ENCODE peak calls at places on chromosomes 1 and 21, in six cellular contexts. Y, E, R, D, Q and K are unnamed samples.

GRCh38 chr1:163039694-163040093 is 29.5 kb upstream of the RGS4 start:
- DNase-seq in D (no peak), Y (no peak), Q (no peak), E (no peak), R (no peak), K (no peak)

GRCh38 chr1:50976890-50977574 is 7.0 kb downstream of the CDKN2C start:
- DNase-seq in R (peak; percentile 20), Y (peak; percentile 56), D (no peak), Q (peak; percentile 24), E (peak; percentile 74), K (peak; percentile 92)

GRCh38 chr1:204763773-204764427 is 78.4 kb upstream of the LRRN2 start:
- DNase-seq in E (peak; percentile 46), R (peak; percentile 50), Q (peak; percentile 85), D (peak; percentile 46), Y (peak; percentile 76), K (no peak)

GRCh38 chr1:235442788-235443429 is 61.3 kb downstream of the B3GALNT2 start:
- DNase-seq in R (no peak), Y (no peak), Q (peak; percentile 85), D (no peak), E (no peak), K (no peak)

GRCh38 chr1:20603473-20604464 is 14.9 kb downstream of the CDA start:
- DNase-seq in Q (peak; percentile 97), D (no peak), E (no peak), Y (no peak), R (no peak), K (no peak)

GRCh38 chr1:160342520-160342919 is 530 bp downstream of the COPA start:
- DNase-seq in Y (no peak), R (no peak), Q (peak; percentile 19), E (no peak), D (no peak), K (no peak)

GRCh38 chr1:162550925-162551324 is 10.6 kb upstream of the UAP1 start:
- DNase-seq in D (no peak), R (no peak), Q (no peak), Y (no peak), E (no peak), K (no peak)

GRCh38 chr1:222921951-222922350 is 107.1 kb downstream of the DISP1 start:
- DNase-seq in D (no peak), R (no peak), Q (no peak), Y (no peak), E (no peak), K (no peak)

GRCh38 chr1:83857108-83857507 is 141.8 kb downstream of the TTLL7 start:
- DNase-seq in Y (no peak), D (no peak), Q (peak; percentile 39), E (peak; percentile 34), R (no peak), K (no peak)

GRCh38 chr1:30477588-30477987 is 245.8 kb downstream of the MATN1 start:
- DNase-seq in Y (no peak), R (no peak), Q (no peak), E (no peak), D (no peak), K (no peak)

GRCh38 chr1:234484991-234485739 is 6.2 kb upstream of the TARBP1 start:
- DNase-seq in E (no peak), R (no peak), Q (no peak), D (no peak), Y (no peak), K (no peak)

GRCh38 chr1:230129341-230129740 is 62.3 kb downstream of the GALNT2 start:
- DNase-seq in Q (no peak), R (no peak), D (no peak), Y (no peak), E (no peak), K (no peak)

GRCh38 chr1:20733361-20733975 is 965 bp upstream of the SH2D5 start:
- DNase-seq in Y (no peak), Q (no peak), E (no peak), D (no peak), R (no peak), K (no peak)

GRCh38 chr1:184036517-184036949 is 995 bp downstream of the COLGALT2 start:
- DNase-seq in R (peak; percentile 27), E (peak; percentile 3), D (peak; percentile 28), Y (peak; percentile 81), Q (no peak), K (no peak)

GRCh38 chr1:203572134-203572625 is 54.5 kb upstream of the ATP2B4 start:
- DNase-seq in D (no peak), R (peak; percentile 62), Y (no peak), Q (peak; percentile 55), E (no peak), K (no peak)

GRCh38 chr1:2594001-2594640 is 7.5 kb downstream of the PRXL2B start:
- DNase-seq in R (peak; percentile 37), Q (peak; percentile 21), E (no peak), Y (peak; percentile 62), D (no peak), K (no peak)

GRCh38 chr1:182235952-182236650 is 155.5 kb downstream of the GLUL start:
- DNase-seq in D (no peak), Y (peak; percentile 73), R (no peak), E (peak; percentile 86), Q (no peak), K (no peak)

GRCh38 chr1:198541737-198542136 is 1.3 kb upstream of the ATP6V1G3 start:
- DNase-seq in Y (no peak), Q (no peak), E (no peak), D (no peak), R (no peak), K (no peak)

GRCh38 chr1:230251644-230252191 is 174.4 kb downstream of the PGBD5 start:
- DNase-seq in D (no peak), R (no peak), E (no peak), Y (no peak), Q (no peak), K (no peak)

GRCh38 chr21:40732243-40732642 is 114.7 kb downstream of the DSCAM start:
- DNase-seq in D (no peak), Q (no peak), Y (no peak), E (no peak), R (no peak), K (no peak)

GRCh38 chr1:178442925-178443324 is 53.8 kb downstream of the CLEC20A start:
- DNase-seq in Q (no peak), R (no peak), Y (no peak), D (no peak), E (no peak), K (no peak)

GRCh38 chr1:56934400-56935080 is 31.3 kb downstream of the C8B start:
- DNase-seq in Q (no peak), Y (no peak), E (no peak), R (no peak), D (no peak), K (no peak)

GRCh38 chr1:153985984-153986761 is at the start of gene RAB13:
- DNase-seq in E (peak; percentile 65), Y (peak; percentile 93), R (peak; percentile 91), D (no peak), Q (peak; percentile 78), K (peak; percentile 98)

GRCh38 chr1:85321237-85321964 is 45.0 kb upstream of the BCL10 start:
- DNase-seq in Y (no peak), R (no peak), E (no peak), Q (peak; percentile 78), D (no peak), K (no peak)